ENCODE peak calls at places on chromosomes 13 and 19, in seven cellular contexts. E, G, U, M, Y, D and C are unnamed samples.

GRCh38 chr19:45739498-45740439 is 6.5 kb downstream of the MEIOSIN start:
- DNase-seq in E (no peak), M (no peak), Y (no peak), U (no peak), D (no peak), G (no peak), C (no peak)

GRCh38 chr19:39351537-39352037 is 9.4 kb downstream of the SAMD4B start:
- DNase-seq in D (no peak), M (no peak), E (no peak), U (peak), Y (no peak), G (no peak), C (no peak)

GRCh38 chr19:46416077-46416709 is 2.8 kb upstream of the CCDC8 start:
- DNase-seq in U (no peak), G (peak), Y (no peak), D (peak), E (peak), M (peak), C (peak)

GRCh38 chr19:18504886-18505610 is 16.8 kb downstream of the ELL start:
- DNase-seq in Y (no peak), U (no peak), M (no peak), E (peak), D (no peak), G (no peak), C (no peak)

GRCh38 chr13:39336964-39337363 is 266.0 kb downstream of the LHFPL6 start:
- DNase-seq in E (no peak), M (no peak), U (no peak), D (no peak), Y (no peak), G (no peak), C (no peak)

GRCh38 chr13:114067381-114067885 is 65.0 kb downstream of the RASA3 start:
- DNase-seq in U (no peak), D (no peak), M (no peak), Y (peak), E (no peak), G (no peak), C (no peak)

GRCh38 chr13:51599444-51600176 is 15.3 kb downstream of the WDFY2 start:
- DNase-seq in Y (no peak), E (no peak), U (no peak), D (no peak), G (no peak), M (no peak), C (no peak)

GRCh38 chr13:113145911-113146598 is 12.4 kb upstream of the PROZ start:
- DNase-seq in U (no peak), D (no peak), G (no peak), E (no peak), M (no peak), Y (no peak), C (no peak)

GRCh38 chr13:34993470-34993869 is 51.4 kb downstream of the NBEA start:
- DNase-seq in G (no peak), E (no peak), D (no peak), U (no peak), Y (no peak), M (no peak), C (no peak)

GRCh38 chr19:47663435-47663910 is 49.7 kb upstream of the EHD2 start:
- DNase-seq in E (no peak), M (no peak), U (no peak), G (no peak), Y (peak), D (no peak), C (no peak)

GRCh38 chr13:74761794-74762193 is 627.6 kb upstream of the KLF12 start:
- DNase-seq in E (no peak), G (no peak), D (no peak), Y (peak), M (no peak), U (no peak), C (no peak)

GRCh38 chr13:99265823-99266426 is 7.7 kb upstream of the GPR18 start:
- DNase-seq in G (peak), M (no peak), Y (no peak), E (no peak), D (peak), U (no peak), C (peak)

GRCh38 chr19:48878219-48879024 is 6.2 kb downstream of the PPP1R15A start:
- DNase-seq in M (peak), E (no peak), D (no peak), U (no peak), Y (no peak), G (no peak), C (no peak)

GRCh38 chr13:23820530-23820929 is 68.7 kb downstream of the MIPEP start:
- DNase-seq in G (no peak), M (no peak), U (no peak), Y (no peak), E (no peak), D (no peak), C (no peak)

GRCh38 chr19:33403973-33404304 is 30.4 kb downstream of the CEBPG start:
- DNase-seq in M (no peak), E (no peak), Y (no peak), G (no peak), U (no peak), D (no peak), C (no peak)

GRCh38 chr13:36074659-36075058 is 56.5 kb downstream of the DCLK1 start:
- DNase-seq in U (no peak), G (no peak), Y (no peak), E (no peak), M (no peak), D (peak), C (no peak)

GRCh38 chr13:28316129-28316528 is 177.8 kb downstream of the PAN3 start:
- DNase-seq in G (no peak), D (no peak), E (no peak), U (no peak), Y (no peak), M (no peak), C (no peak)